ENCODE peak calls at places on chromosomes 7 and 10, in six cellular contexts. T is A549; N is upper lobe of right lung; A is CD8-positive, alpha-beta memory T cell; O is adrenal gland; E is pancreas. L is an unnamed sample.

GRCh38 chr10:102604379-102604960 is 39.8 kb upstream of the TRIM8 start:
- DNase-seq in T (peak; percentile 86), N (no peak), A (no peak), O (peak; percentile 77), E (no peak), L (no peak)

GRCh38 chr10:76647276-76647675 is 990.3 kb downstream of the KCNMA1 start:
- DNase-seq in T (no peak), N (no peak), A (no peak), O (no peak), E (no peak), L (no peak)

GRCh38 chr10:117007080-117007479 is 2.1 kb upstream of the SHTN1 start:
- DNase-seq in T (peak; percentile 58), N (no peak), A (no peak), O (no peak), E (no peak), L (no peak)

GRCh38 chr10:78960316-78960800 is 108.4 kb upstream of the ZMIZ1 start:
- DNase-seq in T (no peak), N (no peak), A (no peak), O (peak; percentile 92), E (peak; percentile 33), L (no peak)

GRCh38 chr10:118106426-118106825 is 59.7 kb upstream of the RAB11FIP2 start:
- DNase-seq in T (no peak), N (no peak), A (no peak), O (no peak), E (peak; percentile 3), L (no peak)

GRCh38 chr7:57769958-57770357 is 320.0 kb downstream of the ZNF716 start:
- DNase-seq in T (no peak), N (no peak), A (no peak), O (no peak), E (no peak), L (no peak)

GRCh38 chr10:7829289-7829834 is 11.1 kb downstream of the TAF3 start:
- DNase-seq in T (no peak), N (no peak), A (no peak), O (no peak), E (no peak), L (no peak)

GRCh38 chr7:155212301-155213015 is 85.2 kb upstream of the INSIG1 start:
- DNase-seq in T (no peak), N (no peak), A (no peak), O (no peak), E (no peak), L (no peak)

GRCh38 chr10:84095821-84096497 is 43.4 kb upstream of the GHITM start:
- DNase-seq in T (no peak), N (no peak), A (no peak), O (peak; percentile 29), E (no peak), L (no peak)

GRCh38 chr10:42991442-42992098 is 85.3 kb upstream of the RET start:
- DNase-seq in T (no peak), N (no peak), A (no peak), O (no peak), E (no peak), L (no peak)

GRCh38 chr10:114096864-114097263 is 53.2 kb downstream of the ADRB1 start:
- DNase-seq in T (no peak), N (no peak), A (no peak), O (no peak), E (no peak), L (no peak)

GRCh38 chr10:6269953-6270867 is 67.5 kb downstream of the PFKFB3 start:
- DNase-seq in T (no peak), N (no peak), A (peak; percentile 61), O (no peak), E (no peak), L (peak; percentile 77)

GRCh38 chr7:133376514-133376913 is 123.6 kb downstream of the EXOC4 start:
- DNase-seq in T (no peak), N (no peak), A (no peak), O (no peak), E (no peak), L (no peak)

DNA sequence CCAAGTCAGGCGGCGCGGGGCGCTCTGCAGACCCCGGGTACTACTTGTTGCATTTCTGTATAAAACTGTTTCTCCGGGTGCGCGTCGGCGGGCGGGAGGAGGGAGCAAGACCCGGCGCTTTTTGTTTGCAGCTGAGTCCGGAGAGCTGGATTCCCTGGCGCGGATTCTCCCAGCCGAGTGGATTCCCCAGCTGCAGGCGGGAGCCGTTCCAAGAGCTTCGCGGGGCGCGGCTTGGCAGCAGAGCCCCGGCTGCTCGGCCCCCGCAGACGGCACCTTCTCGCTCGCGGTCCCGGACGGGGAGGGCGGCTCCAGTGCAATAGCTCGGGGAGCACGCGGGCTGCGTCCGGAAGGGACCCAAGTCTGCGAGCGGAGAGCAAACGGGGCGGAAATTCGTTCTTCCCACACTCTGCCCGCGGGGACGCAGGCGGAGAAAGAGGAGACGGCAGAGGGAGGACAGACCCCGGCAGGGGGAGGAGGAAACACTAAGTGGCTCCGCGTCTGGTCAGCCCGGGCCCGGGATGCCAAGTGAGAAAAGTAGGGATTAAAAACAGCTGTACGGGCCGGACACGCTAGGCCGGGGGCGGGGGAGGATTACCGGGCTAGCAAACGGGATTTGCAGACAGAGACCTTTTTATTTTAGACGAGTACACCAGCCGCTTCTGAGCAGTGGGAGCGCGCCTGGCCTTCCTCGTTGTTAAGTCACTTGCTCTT is at the start of gene TRIL:
- DNase-seq in T (no peak), N (peak; percentile 87), A (no peak), O (peak; percentile 52), E (peak; percentile 56), L (no peak)
- H3K4me3 ChIP-seq in T (no peak within 1 kb of the TSS), N (peak within 1 kb of the TSS; percentile 54), A (no peak within 1 kb of the TSS), O (no peak within 1 kb of the TSS), E (peak within 1 kb of the TSS; percentile 53), L (no peak within 1 kb of the TSS)

GRCh38 chr10:94123253-94123995 is 129.7 kb downstream of the PLCE1 start:
- DNase-seq in T (peak; percentile 70), N (no peak), A (no peak), O (no peak), E (no peak), L (no peak)
- H3K4me1 ChIP-seq in T (peaks cover 55% of the 10 kb centered on the region), N (peaks cover 18% of the 10 kb centered on the region), A (no peaks in the 10 kb centered on the region), O (no peaks in the 10 kb centered on the region), E (no peaks in the 10 kb centered on the region), L (no peaks in the 10 kb centered on the region)

DNA sequence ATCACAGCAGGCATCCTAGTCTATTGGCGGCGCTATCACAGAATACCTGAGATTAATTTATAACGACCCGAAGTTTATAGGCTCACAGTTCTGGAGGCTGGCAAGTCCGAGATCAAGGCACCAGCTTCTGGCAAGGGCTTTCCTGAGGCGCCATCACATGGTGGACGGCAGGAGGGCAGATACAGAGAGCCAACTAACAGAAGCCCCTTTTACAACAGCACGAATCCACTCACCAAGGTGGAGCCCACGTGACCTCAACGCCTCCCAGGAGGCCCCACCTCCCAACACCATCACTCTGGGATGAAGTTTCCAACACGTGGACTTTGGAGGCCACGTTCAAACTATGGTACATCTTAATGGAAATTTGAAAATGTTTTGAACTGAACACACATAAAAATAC is 255.3 kb downstream of the ELFN1 start:
- DNase-seq in T (no peak), N (no peak), A (peak; percentile 23), O (no peak), E (no peak), L (no peak)
- H3K27ac ChIP-seq in T (no peak overlapping the region), N (no peak overlapping the region), A (no peak overlapping the region), O (no peak overlapping the region), E (no peak overlapping the region), L (peak overlapping the region; percentile 20)

GRCh38 chr10:29733323-29733722 is 98.6 kb upstream of the SVIL start:
- DNase-seq in T (no peak), N (no peak), A (no peak), O (no peak), E (no peak), L (no peak)
- H3K4me3 ChIP-seq in T (no peak overlapping the region), N (no peak overlapping the region), A (no peak overlapping the region), O (no peak overlapping the region), E (no peak overlapping the region), L (no peak overlapping the region)

GRCh38 chr7:92750961-92751360 is 85.4 kb downstream of the CDK6 start:
- DNase-seq in T (no peak), N (no peak), A (no peak), O (no peak), E (no peak), L (no peak)
- H3K4me1 ChIP-seq in T (peaks cover 94% of the 10 kb centered on the region), N (no peaks in the 10 kb centered on the region), A (no peaks in the 10 kb centered on the region), O (peaks cover 14% of the 10 kb centered on the region), E (no peaks in the 10 kb centered on the region), L (no peaks in the 10 kb centered on the region)

GRCh38 chr10:12563489-12563888 is 214.1 kb downstream of the CAMK1D start:
- DNase-seq in T (no peak), N (no peak), A (no peak), O (no peak), E (no peak), L (no peak)
- H3K27ac ChIP-seq in T (no peak overlapping the region), N (no peak overlapping the region), A (no peak overlapping the region), O (no peak overlapping the region), E (no peak overlapping the region), L (no peak overlapping the region)

GRCh38 chr7:130910949-130911944 is 177.2 kb upstream of the KLF14 start:
- DNase-seq in T (no peak), N (no peak), A (no peak), O (no peak), E (no peak), L (no peak)
- H3K4me3 ChIP-seq in T (peak overlapping the region; percentile 62), N (peak overlapping the region; percentile 55), A (peak overlapping the region; percentile 13), O (no peak overlapping the region), E (no peak overlapping the region), L (no peak overlapping the region)

GRCh38 chr10:86708783-86709778 is 40.8 kb downstream of the LDB3 start:
- DNase-seq in T (no peak), N (no peak), A (no peak), O (no peak), E (no peak), L (no peak)

GRCh38 chr10:86711957-86712708 is 43.8 kb downstream of the LDB3 start:
- DNase-seq in T (peak; percentile 76), N (peak; percentile 76), A (peak; percentile 58), O (peak; percentile 28), E (no peak), L (no peak)

GRCh38 chr10:86710987-86711236 is 42.6 kb downstream of the LDB3 start:
- DNase-seq in T (no peak), N (no peak), A (no peak), O (no peak), E (no peak), L (no peak)

GRCh38 chr10:86709786-86710185 is 41.5 kb downstream of the LDB3 start:
- DNase-seq in T (no peak), N (no peak), A (no peak), O (no peak), E (no peak), L (no peak)

GRCh38 chr10:86711237-86711956 is 43.1 kb downstream of the LDB3 start:
- DNase-seq in T (peak; percentile 88), N (peak; percentile 95), A (peak; percentile 86), O (peak; percentile 85), E (peak; percentile 87), L (peak; percentile 85)
- H3K4me1 ChIP-seq in T (peaks cover 11% of the 10 kb centered on the region), N (peaks cover 11% of the 10 kb centered on the region), A (peaks cover 11% of the 10 kb centered on the region), O (peaks cover 6% of the 10 kb centered on the region), E (no peaks in the 10 kb centered on the region), L (peaks cover 15% of the 10 kb centered on the region)

GRCh38 chr10:80406249-80406648 is 2.1 kb upstream of the PRXL2A start:
- DNase-seq in T (no peak), N (no peak), A (no peak), O (no peak), E (no peak), L (no peak)
- H3K27ac ChIP-seq in T (no peak overlapping the region), N (no peak overlapping the region), A (no peak overlapping the region), O (no peak overlapping the region), E (no peak overlapping the region), L (no peak overlapping the region)

L was measured in CD4-positive, alpha-beta memory T cell.